ENCODE peak calls at places on chromosomes 6 and 20, in seven cellular contexts. One of them, this sample, is unnamed.
A peak's percentile ranks its signal among the peaks of the same experiment; 100 is the strongest.

GRCh38 chr20:21490105-21490504 is 23.8 kb downstream of the NKX2-2 start:
- DNase-seq in WTC11: no peak
- DNase-seq in GM23338: peak; percentile 35
- DNase-seq in CD4-positive, alpha-beta T cell: no peak
- DNase-seq in epithelial cell of esophagus: no peak
- DNase-seq in heart left ventricle: no peak
- DNase-seq in BE2C: no peak
- DNase-seq in this sample: no peak

GRCh38 chr6:33692078-33692759 is 19.3 kb downstream of the UQCC2 start:
- DNase-seq in BE2C: no peak
- DNase-seq in WTC11: peak; percentile 30
- DNase-seq in epithelial cell of esophagus: no peak
- DNase-seq in heart left ventricle: peak; percentile 57
- DNase-seq in GM23338: peak; percentile 64
- DNase-seq in CD4-positive, alpha-beta T cell: no peak
- DNase-seq in this sample: no peak

GRCh38 chr6:9405369-9405768 is 970.0 kb upstream of the SLC35B3 start:
- DNase-seq in epithelial cell of esophagus: peak; percentile 91
- DNase-seq in CD4-positive, alpha-beta T cell: no peak
- DNase-seq in BE2C: no peak
- DNase-seq in GM23338: no peak
- DNase-seq in WTC11: no peak
- DNase-seq in heart left ventricle: no peak
- DNase-seq in this sample: peak; percentile 37

GRCh38 chr6:3698021-3698420 is 53.5 kb downstream of the PXDC1 start:
- DNase-seq in WTC11: no peak
- DNase-seq in heart left ventricle: no peak
- DNase-seq in GM23338: no peak
- DNase-seq in BE2C: no peak
- DNase-seq in epithelial cell of esophagus: no peak
- DNase-seq in CD4-positive, alpha-beta T cell: no peak
- DNase-seq in this sample: no peak

GRCh38 chr20:45892049-45892816 is 1.1 kb downstream of the CTSA start:
- DNase-seq in heart left ventricle: no peak
- DNase-seq in epithelial cell of esophagus: peak; percentile 48
- DNase-seq in CD4-positive, alpha-beta T cell: no peak
- DNase-seq in GM23338: peak; percentile 21
- DNase-seq in BE2C: no peak
- DNase-seq in WTC11: no peak
- DNase-seq in this sample: peak; percentile 43

GRCh38 chr6:94049001-94049400 is 629.6 kb upstream of the EPHA7 start:
- DNase-seq in BE2C: no peak
- DNase-seq in GM23338: no peak
- DNase-seq in heart left ventricle: no peak
- DNase-seq in WTC11: no peak
- DNase-seq in CD4-positive, alpha-beta T cell: no peak
- DNase-seq in epithelial cell of esophagus: no peak
- DNase-seq in this sample: no peak

GRCh38 chr6:17313971-17314370 is 32.8 kb downstream of the RBM24 start:
- DNase-seq in WTC11: no peak
- DNase-seq in CD4-positive, alpha-beta T cell: no peak
- DNase-seq in epithelial cell of esophagus: no peak
- DNase-seq in BE2C: no peak
- DNase-seq in GM23338: no peak
- DNase-seq in heart left ventricle: no peak
- DNase-seq in this sample: no peak

GRCh38 chr6:165098165-165098564 is 211.2 kb downstream of the C6orf118 start:
- DNase-seq in CD4-positive, alpha-beta T cell: no peak
- DNase-seq in BE2C: peak; percentile 32
- DNase-seq in WTC11: peak; percentile 14
- DNase-seq in epithelial cell of esophagus: peak; percentile 42
- DNase-seq in heart left ventricle: no peak
- DNase-seq in GM23338: no peak
- DNase-seq in this sample: no peak

GRCh38 chr20:44704551-44704971 is 10.6 kb upstream of the CCN5 start:
- DNase-seq in CD4-positive, alpha-beta T cell: no peak
- DNase-seq in heart left ventricle: peak; percentile 50
- DNase-seq in GM23338: no peak
- DNase-seq in BE2C: no peak
- DNase-seq in epithelial cell of esophagus: no peak
- DNase-seq in WTC11: no peak
- DNase-seq in this sample: no peak

GRCh38 chr6:19024737-19025136 is 637.6 kb downstream of the RNF144B start:
- DNase-seq in BE2C: peak; percentile 4
- DNase-seq in heart left ventricle: no peak
- DNase-seq in WTC11: peak; percentile 43
- DNase-seq in epithelial cell of esophagus: peak; percentile 50
- DNase-seq in GM23338: peak; percentile 88
- DNase-seq in CD4-positive, alpha-beta T cell: no peak
- DNase-seq in this sample: peak; percentile 18
- TF ChIP-seq CTCF in BE2C: peak; percentile 30
- TF ChIP-seq CTCF in heart left ventricle: peak; percentile 52
- TF ChIP-seq CTCF in WTC11: peak; percentile 18
- TF ChIP-seq CTCF in epithelial cell of esophagus: peak; percentile 74
- TF ChIP-seq CTCF in GM23338: peak; percentile 74
- TF ChIP-seq CTCF in CD4-positive, alpha-beta T cell: no peak
- TF ChIP-seq CTCF in this sample: no peak

GRCh38 chr6:118679293-118679692 is 27.9 kb upstream of the CEP85L start:
- DNase-seq in BE2C: no peak
- DNase-seq in heart left ventricle: no peak
- DNase-seq in WTC11: no peak
- DNase-seq in CD4-positive, alpha-beta T cell: no peak
- DNase-seq in epithelial cell of esophagus: peak; percentile 65
- DNase-seq in GM23338: no peak
- DNase-seq in this sample: no peak

GRCh38 chr6:118674772-118675171 is 23.4 kb upstream of the CEP85L start:
- DNase-seq in epithelial cell of esophagus: no peak
- DNase-seq in GM23338: no peak
- DNase-seq in WTC11: no peak
- DNase-seq in BE2C: no peak
- DNase-seq in CD4-positive, alpha-beta T cell: no peak
- DNase-seq in heart left ventricle: no peak
- DNase-seq in this sample: no peak

GRCh38 chr6:118678866-118679265 is 27.5 kb upstream of the CEP85L start:
- DNase-seq in WTC11: no peak
- DNase-seq in heart left ventricle: no peak
- DNase-seq in epithelial cell of esophagus: peak; percentile 36
- DNase-seq in GM23338: no peak
- DNase-seq in CD4-positive, alpha-beta T cell: no peak
- DNase-seq in BE2C: no peak
- DNase-seq in this sample: no peak

GRCh38 chr6:118675225-118675624 is 23.8 kb upstream of the CEP85L start:
- DNase-seq in CD4-positive, alpha-beta T cell: no peak
- DNase-seq in GM23338: no peak
- DNase-seq in epithelial cell of esophagus: no peak
- DNase-seq in heart left ventricle: no peak
- DNase-seq in WTC11: no peak
- DNase-seq in BE2C: no peak
- DNase-seq in this sample: no peak

DNA sequence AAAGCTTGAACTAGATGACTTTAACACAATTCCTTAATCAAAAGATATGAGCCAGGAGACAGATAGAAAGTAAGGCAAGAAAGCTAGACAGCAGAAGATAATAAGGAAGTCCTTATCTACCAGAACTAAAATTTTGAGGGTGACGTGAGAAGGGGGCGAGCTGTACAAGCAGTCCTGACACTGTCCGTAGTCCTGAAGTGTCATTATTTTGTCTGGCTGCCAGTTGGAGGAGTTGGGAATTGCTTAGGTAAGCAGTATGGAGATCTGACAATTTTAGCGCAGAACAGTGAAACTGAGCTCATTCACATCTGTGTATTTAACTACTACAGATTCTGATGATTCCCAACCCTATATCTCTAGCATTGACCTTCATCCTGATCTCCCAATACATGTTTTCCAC is 25.8 kb upstream of the CEP85L start:
- DNase-seq in BE2C: no peak
- DNase-seq in CD4-positive, alpha-beta T cell: no peak
- DNase-seq in WTC11: no peak
- DNase-seq in heart left ventricle: no peak
- DNase-seq in epithelial cell of esophagus: no peak
- DNase-seq in GM23338: no peak
- DNase-seq in this sample: no peak
- TF ChIP-seq CTCF in BE2C: no peak
- TF ChIP-seq CTCF in CD4-positive, alpha-beta T cell: no peak
- TF ChIP-seq CTCF in WTC11: no peak
- TF ChIP-seq CTCF in heart left ventricle: no peak
- TF ChIP-seq CTCF in epithelial cell of esophagus: no peak
- TF ChIP-seq CTCF in GM23338: no peak
- TF ChIP-seq CTCF in this sample: no peak

GRCh38 chr6:137977206-137977605 is 110.1 kb downstream of the TNFAIP3 start:
- DNase-seq in GM23338: no peak
- DNase-seq in WTC11: no peak
- DNase-seq in CD4-positive, alpha-beta T cell: no peak
- DNase-seq in epithelial cell of esophagus: peak; percentile 13
- DNase-seq in heart left ventricle: no peak
- DNase-seq in BE2C: no peak
- DNase-seq in this sample: no peak
- TF ChIP-seq CTCF in GM23338: no peak
- TF ChIP-seq CTCF in WTC11: no peak
- TF ChIP-seq CTCF in CD4-positive, alpha-beta T cell: no peak
- TF ChIP-seq CTCF in epithelial cell of esophagus: no peak
- TF ChIP-seq CTCF in heart left ventricle: no peak
- TF ChIP-seq CTCF in BE2C: no peak
- TF ChIP-seq CTCF in this sample: no peak

DNA sequence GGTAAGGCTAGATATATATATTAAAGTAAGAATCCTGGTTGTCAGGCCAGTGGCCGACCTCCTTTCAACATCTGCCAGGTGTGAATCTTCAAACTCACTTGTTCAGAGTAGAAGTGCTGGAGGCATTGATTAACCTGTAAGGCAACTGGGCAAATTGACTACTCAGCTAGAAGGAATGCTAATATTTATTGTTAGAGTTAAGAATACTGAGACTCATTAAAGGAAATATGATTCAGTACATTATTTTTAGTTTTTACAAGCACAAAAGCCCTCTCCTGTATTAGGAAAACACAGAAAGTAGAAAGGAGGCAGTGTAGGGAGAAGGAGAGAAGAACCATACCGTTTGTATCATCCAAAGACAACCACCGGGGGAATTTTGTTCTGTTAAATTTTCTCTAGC is 53.5 kb downstream of the RIPOR2 start:
- DNase-seq in BE2C: no peak
- DNase-seq in epithelial cell of esophagus: peak; percentile 71
- DNase-seq in WTC11: no peak
- DNase-seq in CD4-positive, alpha-beta T cell: no peak
- DNase-seq in GM23338: no peak
- DNase-seq in heart left ventricle: no peak
- DNase-seq in this sample: no peak
- TF ChIP-seq CTCF in BE2C: no peak
- TF ChIP-seq CTCF in epithelial cell of esophagus: no peak
- TF ChIP-seq CTCF in WTC11: no peak
- TF ChIP-seq CTCF in CD4-positive, alpha-beta T cell: no peak
- TF ChIP-seq CTCF in GM23338: peak; percentile 8
- TF ChIP-seq CTCF in heart left ventricle: no peak
- TF ChIP-seq CTCF in this sample: no peak

This sample was measured in Calu3.